ENCODE peak calls at places on chromosome 9, in five cellular contexts. E, S, K, C and Z are unnamed samples.
A peak's percentile ranks its signal among the peaks of the same experiment; 100 is the strongest.

GRCh38 chr9:12819436-12820185 is 44.8 kb downstream of the LURAP1L start:
- DNase-seq in K (no peak), E (peak; percentile 68), C (peak; percentile 79), S (no peak), Z (peak; percentile 40)

GRCh38 chr9:93599571-93600403 is 23.4 kb downstream of the PHF2 start:
- DNase-seq in C (no peak), E (peak; percentile 28), K (no peak), S (no peak), Z (peak; percentile 8)

GRCh38 chr9:98973546-98973921 is 29.8 kb downstream of the COL15A1 start:
- DNase-seq in K (no peak), S (no peak), C (no peak), E (no peak), Z (no peak)

GRCh38 chr9:3962467-3962866 is 337.4 kb downstream of the GLIS3 start:
- DNase-seq in E (no peak), K (no peak), S (peak; percentile 49), C (peak; percentile 40), Z (no peak)

GRCh38 chr9:131049829-131050715 is 41.1 kb downstream of the LAMC3 start:
- DNase-seq in K (no peak), E (no peak), S (no peak), C (no peak), Z (no peak)

GRCh38 chr9:72579190-72579589 is 57.8 kb downstream of the TMC1 start:
- DNase-seq in K (peak; percentile 35), C (peak; percentile 81), S (peak; percentile 69), E (no peak), Z (peak; percentile 62)

GRCh38 chr9:128631636-128632035 is 25.0 kb downstream of the DYNC2I2 start:
- DNase-seq in K (no peak), S (no peak), E (no peak), C (no peak), Z (no peak)

GRCh38 chr9:114155967-114156294 is 594 bp downstream of the COL27A1 start:
- DNase-seq in E (peak; percentile 63), K (peak; percentile 4), S (no peak), C (no peak), Z (no peak)

GRCh38 chr9:114008667-114009410 is 69.3 kb downstream of the AMBP start:
- DNase-seq in K (no peak), E (no peak), S (no peak), C (no peak), Z (no peak)

GRCh38 chr9:137422668-137423000 is 328 bp downstream of the EXD3 start:
- DNase-seq in E (no peak), S (peak; percentile 69), C (no peak), K (no peak), Z (peak; percentile 34)

GRCh38 chr9:113620377-113621161 is 157.0 kb downstream of the RGS3 start:
- DNase-seq in S (peak; percentile 95), E (peak; percentile 76), C (peak; percentile 95), K (peak; percentile 88), Z (peak; percentile 81)

GRCh38 chr9:134642385-134643181 is 980 bp downstream of the COL5A1 start:
- DNase-seq in C (peak; percentile 89), K (peak; percentile 13), E (peak; percentile 69), S (peak; percentile 94), Z (no peak)

GRCh38 chr9:2625427-2625826 is 3.8 kb downstream of the VLDLR start:
- DNase-seq in K (no peak), C (no peak), E (no peak), S (no peak), Z (no peak)

GRCh38 chr9:89160797-89161196 is 17.8 kb downstream of the SHC3 start:
- DNase-seq in E (peak; percentile 18), C (no peak), S (no peak), K (no peak), Z (no peak)

GRCh38 chr9:121566401-121567141 is 66.9 kb upstream of the GGTA1 start:
- DNase-seq in S (peak; percentile 77), K (no peak), E (no peak), C (peak; percentile 60), Z (no peak)

GRCh38 chr9:124624735-124624992 is 117.5 kb upstream of the NR5A1 start:
- DNase-seq in E (no peak), S (no peak), K (no peak), C (peak; percentile 14), Z (no peak)

GRCh38 chr9:89482056-89482784 is 15.7 kb downstream of the SEMA4D start:
- DNase-seq in E (no peak), C (no peak), K (no peak), S (no peak), Z (no peak)

GRCh38 chr9:20623748-20624124 is 1.4 kb upstream of the MLLT3 start:
- DNase-seq in E (no peak), C (peak; percentile 12), S (peak; percentile 14), K (no peak), Z (no peak)

GRCh38 chr9:6811436-6811835 is 53.7 kb downstream of the KDM4C start:
- DNase-seq in C (no peak), E (no peak), S (no peak), K (no peak), Z (no peak)

GRCh38 chr9:113875420-113875916 is 641 bp upstream of the ZNF618 start:
- DNase-seq in E (no peak), C (peak; percentile 23), K (no peak), S (peak; percentile 45), Z (no peak)

GRCh38 chr9:72476617-72477375 is 44.6 kb upstream of the TMC1 start:
- DNase-seq in C (no peak), K (peak; percentile 18), E (peak; percentile 16), S (peak; percentile 88), Z (peak; percentile 72)

GRCh38 chr9:137913771-137914767 is 36.5 kb downstream of the CACNA1B start:
- DNase-seq in S (no peak), E (no peak), K (no peak), C (no peak), Z (no peak)

GRCh38 chr9:133666387-133666786 is 30.2 kb downstream of the DBH start:
- DNase-seq in K (no peak), C (no peak), S (no peak), E (no peak), Z (no peak)

DNA sequence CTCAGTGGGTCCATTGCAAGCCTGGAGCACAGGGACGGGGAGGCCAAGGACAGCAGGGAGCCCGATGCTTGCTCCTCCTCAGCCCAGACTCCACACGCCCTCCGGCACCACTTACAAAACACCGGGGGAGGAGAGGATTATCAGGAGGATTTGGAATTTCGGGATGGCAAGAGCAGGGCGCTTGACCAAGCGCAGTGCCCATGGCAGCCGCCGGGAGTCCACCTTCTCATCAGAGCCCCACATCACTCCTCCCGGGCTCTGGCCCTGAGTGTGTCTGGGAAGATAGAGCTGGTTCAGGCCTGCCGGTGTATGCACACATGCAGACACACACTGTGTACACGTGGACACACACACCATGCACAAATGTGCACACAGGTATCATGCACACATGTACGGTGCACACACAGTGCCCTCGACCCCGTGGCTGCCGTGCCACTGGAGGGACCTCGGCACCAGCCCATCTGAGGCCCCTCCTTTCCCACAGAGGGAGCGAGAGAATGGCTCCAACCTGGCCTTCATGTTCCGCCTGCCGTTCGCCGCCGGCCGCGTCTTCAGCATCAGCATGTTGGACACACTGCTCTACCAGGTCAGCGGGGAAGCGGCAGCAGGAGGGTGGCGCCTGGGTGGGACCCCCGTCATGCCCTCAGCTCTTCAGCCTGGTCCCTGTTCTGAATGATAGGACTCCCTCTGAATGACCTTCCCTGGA is 81.7 kb downstream of the KCNT1 start:
- DNase-seq in E (no peak), S (no peak), K (no peak), C (no peak), Z (no peak)
- TF ChIP-seq CTCF in E (peak; percentile 2), S (no peak), K (no peak), C (no peak), Z (no peak)

DNA sequence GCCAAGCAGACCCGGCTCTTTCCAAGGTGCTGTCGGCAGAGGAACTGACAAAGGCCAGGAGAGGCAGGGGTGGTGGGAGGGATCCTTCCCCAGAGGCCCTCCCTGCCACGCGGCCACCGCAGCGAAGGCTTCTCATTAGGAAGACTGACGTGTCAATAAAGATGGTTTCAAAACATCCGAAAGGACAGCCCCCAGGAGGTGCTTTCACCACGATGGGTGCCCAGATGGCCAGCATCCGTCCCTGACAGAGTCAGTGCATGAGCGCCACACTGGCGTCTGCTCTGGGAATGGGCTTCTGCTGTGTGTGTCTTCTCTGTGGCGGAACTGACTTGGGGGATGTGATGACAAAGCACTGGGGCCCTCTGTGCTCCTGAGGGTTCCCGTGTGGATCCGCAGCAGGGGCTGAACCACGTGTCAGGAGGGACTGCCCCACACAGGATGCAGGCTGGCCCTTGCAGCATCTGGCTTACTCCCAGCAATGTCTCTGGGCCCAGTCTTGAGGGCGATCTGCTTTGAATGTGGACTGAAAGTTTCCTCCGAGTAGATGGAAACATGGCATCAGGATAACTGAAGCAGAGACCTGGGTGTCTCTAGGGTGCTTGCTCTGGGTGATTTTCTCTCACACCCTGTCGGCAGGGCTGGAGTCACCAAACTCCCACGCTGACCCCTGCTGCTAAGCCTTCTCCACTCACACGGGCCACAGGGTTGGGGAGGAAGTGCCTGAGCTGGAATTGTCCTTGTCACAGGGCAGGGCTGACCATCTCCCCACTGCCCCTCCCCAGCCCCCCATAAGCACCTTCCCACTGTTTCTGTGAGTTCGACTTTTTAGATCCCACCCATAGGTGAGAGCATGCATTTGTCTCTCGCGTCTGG is 213.2 kb downstream of the FANCC start:
- DNase-seq in S (peak; percentile 48), C (no peak), K (no peak), E (no peak), Z (no peak)
- TF ChIP-seq CTCF in S (no peak), C (no peak), K (no peak), E (no peak), Z (no peak)

GRCh38 chr9:81848472-81848871 is 79.8 kb upstream of the SPATA31D4 start:
- DNase-seq in K (no peak), E (peak; percentile 25), C (peak; percentile 74), S (peak; percentile 53), Z (no peak)
- TF ChIP-seq CTCF in K (peak; percentile 28), E (peak; percentile 45), C (peak; percentile 55), S (peak; percentile 45), Z (peak; percentile 15)

GRCh38 chr9:36854034-36854433 is 180.0 kb downstream of the PAX5 start:
- DNase-seq in E (no peak), K (no peak), S (no peak), C (no peak), Z (no peak)

GRCh38 chr9:36854751-36855150 is 179.3 kb downstream of the PAX5 start:
- DNase-seq in C (no peak), E (no peak), S (no peak), K (no peak), Z (no peak)

GRCh38 chr9:36858805-36859375 is 175.2 kb downstream of the PAX5 start:
- DNase-seq in K (no peak), C (no peak), S (no peak), E (no peak), Z (no peak)

GRCh38 chr9:36853233-36853632 is 180.8 kb downstream of the PAX5 start:
- DNase-seq in K (no peak), C (no peak), S (no peak), E (no peak), Z (no peak)

DNA sequence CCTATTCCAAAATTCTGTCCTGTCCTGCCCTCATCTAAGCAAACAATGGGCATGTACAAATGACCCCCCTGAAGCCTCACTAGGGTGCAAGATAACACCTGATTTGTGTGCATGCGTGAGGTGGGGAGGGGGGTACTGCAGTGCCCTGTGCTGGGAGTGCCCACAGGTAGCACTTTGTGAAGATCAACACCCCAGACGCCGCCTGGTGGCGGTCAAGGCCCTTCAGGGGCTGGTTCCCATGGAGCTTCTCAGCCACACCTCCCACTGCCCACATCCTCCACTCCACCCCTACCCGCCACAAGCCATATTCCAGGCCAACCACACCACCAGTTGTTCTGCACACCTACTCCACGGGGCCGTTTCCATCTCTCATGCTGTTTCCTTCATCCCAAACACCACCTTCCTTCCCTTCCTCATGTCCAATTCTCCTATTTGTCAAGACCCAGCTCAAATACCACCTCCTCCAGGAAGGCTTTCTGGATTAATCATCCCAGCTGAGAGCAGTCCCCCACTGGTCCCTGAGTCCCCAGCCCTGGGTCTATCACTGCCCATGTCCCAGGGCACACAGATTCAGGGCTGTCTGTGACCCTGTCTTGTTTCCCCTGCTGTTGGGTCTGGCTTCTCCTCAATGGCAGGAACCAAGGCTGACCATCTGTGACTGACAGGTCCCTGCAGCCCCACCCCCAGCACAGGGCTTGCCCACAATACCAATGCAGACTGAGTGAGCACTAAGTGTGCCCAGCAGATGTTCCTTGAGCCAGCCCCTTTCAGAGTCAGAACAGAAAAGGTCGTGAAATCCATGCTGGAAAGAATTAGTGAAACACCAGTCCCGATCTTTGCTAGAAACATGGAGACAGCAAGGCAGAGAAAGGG is 178.4 kb downstream of the PAX5 start:
- DNase-seq in K (no peak), S (no peak), C (no peak), E (peak; percentile 78), Z (peak; percentile 41)
- TF ChIP-seq CTCF in K (no peak), S (no peak), C (peak; percentile 13), E (peak; percentile 76), Z (no peak)